ENCODE peak calls at places on chromosomes 4 and X, in nine cellular contexts. One of them, this sample, is unnamed.

GRCh38 chr4:136526517-136526916 is 1005.8 kb downstream of the PCDH18 start:
- DNase-seq in brain microvascular endothelial cell: peak
- DNase-seq in endodermal cell: no peak
- DNase-seq in ascending aorta: no peak
- DNase-seq in left colon: no peak
- DNase-seq in activated T-helper 9 cell treated with anti-CD3 and anti-CD28 coated beads, Interleukin-2, amount 50 U/mL, for 16 hours: no peak
- DNase-seq in GM06990: no peak
- DNase-seq in lower lobe of right lung: no peak
- DNase-seq in PC-3: no peak
- DNase-seq in this sample: no peak

GRCh38 chr4:7777871-7778523 is 161.7 kb downstream of the AFAP1 start:
- DNase-seq in GM06990: no peak
- DNase-seq in PC-3: no peak
- DNase-seq in brain microvascular endothelial cell: peak
- DNase-seq in left colon: no peak
- DNase-seq in endodermal cell: no peak
- DNase-seq in activated T-helper 9 cell treated with anti-CD3 and anti-CD28 coated beads, Interleukin-2, amount 50 U/mL, for 16 hours: no peak
- DNase-seq in ascending aorta: no peak
- DNase-seq in lower lobe of right lung: no peak
- DNase-seq in this sample: no peak

GRCh38 chr4:126004936-126005335 is 690.2 kb downstream of the FAT4 start:
- DNase-seq in endodermal cell: no peak
- DNase-seq in GM06990: no peak
- DNase-seq in brain microvascular endothelial cell: peak
- DNase-seq in left colon: no peak
- DNase-seq in lower lobe of right lung: no peak
- DNase-seq in activated T-helper 9 cell treated with anti-CD3 and anti-CD28 coated beads, Interleukin-2, amount 50 U/mL, for 16 hours: no peak
- DNase-seq in ascending aorta: no peak
- DNase-seq in PC-3: no peak
- DNase-seq in this sample: no peak

GRCh38 chr4:168480991-168481588 is 798 bp upstream of the DDX60L start:
- DNase-seq in endodermal cell: no peak
- DNase-seq in activated T-helper 9 cell treated with anti-CD3 and anti-CD28 coated beads, Interleukin-2, amount 50 U/mL, for 16 hours: no peak
- DNase-seq in brain microvascular endothelial cell: peak
- DNase-seq in left colon: no peak
- DNase-seq in lower lobe of right lung: no peak
- DNase-seq in PC-3: peak
- DNase-seq in GM06990: peak
- DNase-seq in ascending aorta: no peak
- DNase-seq in this sample: no peak

GRCh38 chrX:42524374-42524773 is 253.6 kb downstream of the PPP1R2C start:
- DNase-seq in GM06990: no peak
- DNase-seq in ascending aorta: no peak
- DNase-seq in PC-3: no peak
- DNase-seq in activated T-helper 9 cell treated with anti-CD3 and anti-CD28 coated beads, Interleukin-2, amount 50 U/mL, for 16 hours: no peak
- DNase-seq in endodermal cell: no peak
- DNase-seq in brain microvascular endothelial cell: peak
- DNase-seq in left colon: no peak
- DNase-seq in lower lobe of right lung: no peak
- DNase-seq in this sample: no peak

GRCh38 chr4:85084371-85085170 is 118.1 kb upstream of the WDFY3 start:
- DNase-seq in GM06990: peak
- DNase-seq in left colon: no peak
- DNase-seq in lower lobe of right lung: no peak
- DNase-seq in endodermal cell: no peak
- DNase-seq in PC-3: peak
- DNase-seq in ascending aorta: no peak
- DNase-seq in brain microvascular endothelial cell: peak
- DNase-seq in activated T-helper 9 cell treated with anti-CD3 and anti-CD28 coated beads, Interleukin-2, amount 50 U/mL, for 16 hours: no peak
- DNase-seq in this sample: peak

GRCh38 chrX:311156-312129 is 7.2 kb downstream of the GTPBP6 start:
- DNase-seq in activated T-helper 9 cell treated with anti-CD3 and anti-CD28 coated beads, Interleukin-2, amount 50 U/mL, for 16 hours: no peak
- DNase-seq in ascending aorta: no peak
- DNase-seq in PC-3: no peak
- DNase-seq in GM06990: no peak
- DNase-seq in left colon: no peak
- DNase-seq in brain microvascular endothelial cell: no peak
- DNase-seq in lower lobe of right lung: peak
- DNase-seq in endodermal cell: no peak
- DNase-seq in this sample: no peak

GRCh38 chrX:12865359-12865758 is 1.5 kb upstream of the TLR7 start:
- DNase-seq in ascending aorta: no peak
- DNase-seq in endodermal cell: no peak
- DNase-seq in activated T-helper 9 cell treated with anti-CD3 and anti-CD28 coated beads, Interleukin-2, amount 50 U/mL, for 16 hours: no peak
- DNase-seq in GM06990: no peak
- DNase-seq in lower lobe of right lung: no peak
- DNase-seq in left colon: no peak
- DNase-seq in brain microvascular endothelial cell: no peak
- DNase-seq in PC-3: no peak
- DNase-seq in this sample: no peak

GRCh38 chr4:186700746-186701145 is 22.9 kb downstream of the FAT1 start:
- DNase-seq in GM06990: no peak
- DNase-seq in left colon: no peak
- DNase-seq in endodermal cell: no peak
- DNase-seq in PC-3: peak
- DNase-seq in lower lobe of right lung: no peak
- DNase-seq in activated T-helper 9 cell treated with anti-CD3 and anti-CD28 coated beads, Interleukin-2, amount 50 U/mL, for 16 hours: no peak
- DNase-seq in brain microvascular endothelial cell: peak
- DNase-seq in ascending aorta: peak
- DNase-seq in this sample: peak

GRCh38 chr4:38169524-38169923 is 209.3 kb downstream of the PTTG2 start:
- DNase-seq in brain microvascular endothelial cell: no peak
- DNase-seq in left colon: no peak
- DNase-seq in GM06990: no peak
- DNase-seq in lower lobe of right lung: no peak
- DNase-seq in ascending aorta: no peak
- DNase-seq in endodermal cell: no peak
- DNase-seq in activated T-helper 9 cell treated with anti-CD3 and anti-CD28 coated beads, Interleukin-2, amount 50 U/mL, for 16 hours: no peak
- DNase-seq in PC-3: peak
- DNase-seq in this sample: no peak

GRCh38 chr4:106312377-106312776 is 3.6 kb downstream of the TBCK start:
- DNase-seq in left colon: no peak
- DNase-seq in PC-3: no peak
- DNase-seq in ascending aorta: no peak
- DNase-seq in endodermal cell: no peak
- DNase-seq in GM06990: no peak
- DNase-seq in brain microvascular endothelial cell: no peak
- DNase-seq in lower lobe of right lung: no peak
- DNase-seq in activated T-helper 9 cell treated with anti-CD3 and anti-CD28 coated beads, Interleukin-2, amount 50 U/mL, for 16 hours: no peak
- DNase-seq in this sample: no peak

GRCh38 chr4:155973639-155974475 is 20.2 kb upstream of the CTSO start:
- DNase-seq in ascending aorta: no peak
- DNase-seq in PC-3: peak
- DNase-seq in activated T-helper 9 cell treated with anti-CD3 and anti-CD28 coated beads, Interleukin-2, amount 50 U/mL, for 16 hours: no peak
- DNase-seq in GM06990: peak
- DNase-seq in brain microvascular endothelial cell: no peak
- DNase-seq in endodermal cell: no peak
- DNase-seq in left colon: no peak
- DNase-seq in lower lobe of right lung: no peak
- DNase-seq in this sample: no peak

GRCh38 chr4:138953962-138954371 is 61.6 kb upstream of the NOCT start:
- DNase-seq in brain microvascular endothelial cell: peak
- DNase-seq in ascending aorta: no peak
- DNase-seq in lower lobe of right lung: no peak
- DNase-seq in PC-3: peak
- DNase-seq in endodermal cell: no peak
- DNase-seq in activated T-helper 9 cell treated with anti-CD3 and anti-CD28 coated beads, Interleukin-2, amount 50 U/mL, for 16 hours: no peak
- DNase-seq in left colon: no peak
- DNase-seq in GM06990: no peak
- DNase-seq in this sample: no peak

GRCh38 chr4:168337550-168337940 is 19.0 kb upstream of the DDX60 start:
- DNase-seq in activated T-helper 9 cell treated with anti-CD3 and anti-CD28 coated beads, Interleukin-2, amount 50 U/mL, for 16 hours: no peak
- DNase-seq in left colon: no peak
- DNase-seq in PC-3: no peak
- DNase-seq in brain microvascular endothelial cell: peak
- DNase-seq in ascending aorta: no peak
- DNase-seq in GM06990: no peak
- DNase-seq in lower lobe of right lung: no peak
- DNase-seq in endodermal cell: no peak
- DNase-seq in this sample: no peak

GRCh38 chr4:113212613-113213012 is 163.2 kb downstream of the ANK2 start:
- DNase-seq in left colon: no peak
- DNase-seq in endodermal cell: no peak
- DNase-seq in ascending aorta: no peak
- DNase-seq in brain microvascular endothelial cell: no peak
- DNase-seq in lower lobe of right lung: no peak
- DNase-seq in GM06990: no peak
- DNase-seq in activated T-helper 9 cell treated with anti-CD3 and anti-CD28 coated beads, Interleukin-2, amount 50 U/mL, for 16 hours: no peak
- DNase-seq in PC-3: no peak
- DNase-seq in this sample: no peak

GRCh38 chrX:23792861-23793553 is 10.0 kb downstream of the SAT1 start:
- DNase-seq in left colon: no peak
- DNase-seq in PC-3: no peak
- DNase-seq in endodermal cell: no peak
- DNase-seq in ascending aorta: no peak
- DNase-seq in lower lobe of right lung: no peak
- DNase-seq in activated T-helper 9 cell treated with anti-CD3 and anti-CD28 coated beads, Interleukin-2, amount 50 U/mL, for 16 hours: no peak
- DNase-seq in GM06990: no peak
- DNase-seq in brain microvascular endothelial cell: no peak
- DNase-seq in this sample: peak

GRCh38 chr4:55947912-55948725 is 626 bp upstream of the CEP135 start:
- DNase-seq in activated T-helper 9 cell treated with anti-CD3 and anti-CD28 coated beads, Interleukin-2, amount 50 U/mL, for 16 hours: no peak
- DNase-seq in endodermal cell: no peak
- DNase-seq in lower lobe of right lung: no peak
- DNase-seq in ascending aorta: no peak
- DNase-seq in left colon: no peak
- DNase-seq in brain microvascular endothelial cell: peak
- DNase-seq in GM06990: peak
- DNase-seq in PC-3: peak
- DNase-seq in this sample: no peak

GRCh38 chrX:83892433-83892832 is 31.5 kb downstream of the CYLC1 start:
- DNase-seq in PC-3: no peak
- DNase-seq in brain microvascular endothelial cell: no peak
- DNase-seq in left colon: no peak
- DNase-seq in lower lobe of right lung: no peak
- DNase-seq in GM06990: no peak
- DNase-seq in activated T-helper 9 cell treated with anti-CD3 and anti-CD28 coated beads, Interleukin-2, amount 50 U/mL, for 16 hours: no peak
- DNase-seq in ascending aorta: no peak
- DNase-seq in endodermal cell: no peak
- DNase-seq in this sample: no peak

GRCh38 chr4:86721412-86721811 is 127.3 kb downstream of the PTPN13 start:
- DNase-seq in activated T-helper 9 cell treated with anti-CD3 and anti-CD28 coated beads, Interleukin-2, amount 50 U/mL, for 16 hours: no peak
- DNase-seq in lower lobe of right lung: no peak
- DNase-seq in brain microvascular endothelial cell: no peak
- DNase-seq in endodermal cell: no peak
- DNase-seq in left colon: no peak
- DNase-seq in ascending aorta: no peak
- DNase-seq in GM06990: no peak
- DNase-seq in PC-3: no peak
- DNase-seq in this sample: no peak

GRCh38 chr4:16627999-16628398 is 270.4 kb downstream of the LDB2 start:
- DNase-seq in endodermal cell: no peak
- DNase-seq in ascending aorta: no peak
- DNase-seq in PC-3: peak
- DNase-seq in left colon: no peak
- DNase-seq in brain microvascular endothelial cell: peak
- DNase-seq in activated T-helper 9 cell treated with anti-CD3 and anti-CD28 coated beads, Interleukin-2, amount 50 U/mL, for 16 hours: no peak
- DNase-seq in lower lobe of right lung: no peak
- DNase-seq in GM06990: no peak
- DNase-seq in this sample: no peak

GRCh38 chr4:26022346-26022891 is 108.4 kb downstream of the SMIM20 start:
- DNase-seq in left colon: no peak
- DNase-seq in GM06990: no peak
- DNase-seq in brain microvascular endothelial cell: peak
- DNase-seq in activated T-helper 9 cell treated with anti-CD3 and anti-CD28 coated beads, Interleukin-2, amount 50 U/mL, for 16 hours: no peak
- DNase-seq in endodermal cell: no peak
- DNase-seq in lower lobe of right lung: no peak
- DNase-seq in ascending aorta: peak
- DNase-seq in PC-3: peak
- DNase-seq in this sample: no peak

GRCh38 chrX:82813671-82814078 is 694.4 kb upstream of the POU3F4 start:
- DNase-seq in brain microvascular endothelial cell: peak
- DNase-seq in left colon: no peak
- DNase-seq in activated T-helper 9 cell treated with anti-CD3 and anti-CD28 coated beads, Interleukin-2, amount 50 U/mL, for 16 hours: no peak
- DNase-seq in GM06990: no peak
- DNase-seq in lower lobe of right lung: no peak
- DNase-seq in ascending aorta: no peak
- DNase-seq in PC-3: peak
- DNase-seq in endodermal cell: no peak
- DNase-seq in this sample: no peak

GRCh38 chr4:88104902-88105610 is 53.4 kb downstream of the ABCG2 start:
- DNase-seq in left colon: no peak
- DNase-seq in ascending aorta: no peak
- DNase-seq in endodermal cell: no peak
- DNase-seq in brain microvascular endothelial cell: peak
- DNase-seq in GM06990: no peak
- DNase-seq in lower lobe of right lung: no peak
- DNase-seq in PC-3: peak
- DNase-seq in activated T-helper 9 cell treated with anti-CD3 and anti-CD28 coated beads, Interleukin-2, amount 50 U/mL, for 16 hours: no peak
- DNase-seq in this sample: no peak

GRCh38 chr4:177147668-177148067 is 162.0 kb upstream of the NEIL3 start:
- DNase-seq in left colon: no peak
- DNase-seq in lower lobe of right lung: no peak
- DNase-seq in PC-3: no peak
- DNase-seq in ascending aorta: no peak
- DNase-seq in brain microvascular endothelial cell: no peak
- DNase-seq in activated T-helper 9 cell treated with anti-CD3 and anti-CD28 coated beads, Interleukin-2, amount 50 U/mL, for 16 hours: no peak
- DNase-seq in endodermal cell: no peak
- DNase-seq in GM06990: no peak
- DNase-seq in this sample: no peak